ENCODE peak calls at places on chromosomes 2 and 18, in seven cellular contexts. T, J, L, M, H, X and E are unnamed samples.

GRCh38 chr2:168941297-168941696 is 40.2 kb downstream of the G6PC2 start:
- DNase-seq in X (no peak), L (no peak), T (no peak), M (no peak), H (no peak), J (no peak), E (no peak)

GRCh38 chr2:69915050-69915945 is at the start of gene MXD1:
- DNase-seq in M (no peak), X (no peak), H (no peak), L (peak), J (no peak), T (no peak), E (no peak)

GRCh38 chr18:40925071-40925541 is 1029.9 kb upstream of the PIK3C3 start:
- DNase-seq in M (no peak), J (no peak), X (no peak), H (no peak), T (no peak), L (no peak), E (no peak)

GRCh38 chr18:36066001-36066400 is 1.4 kb downstream of the RPRD1A start:
- DNase-seq in T (no peak), M (no peak), X (no peak), L (no peak), H (no peak), J (no peak), E (no peak)

GRCh38 chr2:224734949-224735348 is 18.8 kb upstream of the CCDC195 start:
- DNase-seq in H (no peak), J (no peak), T (no peak), X (no peak), M (no peak), L (no peak), E (no peak)

GRCh38 chr2:11068079-11068741 is 87.1 kb upstream of the SLC66A3 start:
- DNase-seq in M (no peak), T (no peak), H (no peak), L (no peak), J (no peak), X (no peak), E (no peak)

GRCh38 chr2:6648656-6649247 is 217.0 kb downstream of the CMPK2 start:
- DNase-seq in H (no peak), X (no peak), J (no peak), L (no peak), T (no peak), M (no peak), E (no peak)

GRCh38 chr18:77105680-77106079 is 26.9 kb downstream of the MBP start:
- DNase-seq in J (no peak), H (no peak), T (no peak), L (no peak), M (no peak), X (no peak), E (no peak)

GRCh38 chr2:186575302-186575701 is 14.6 kb upstream of the ITGAV start:
- DNase-seq in T (peak), M (no peak), L (no peak), J (no peak), X (peak), H (peak), E (peak)

GRCh38 chr18:78813898-78814297 is 165.7 kb upstream of the SALL3 start:
- DNase-seq in H (no peak), L (no peak), T (no peak), X (no peak), J (no peak), M (no peak), E (no peak)

GRCh38 chr2:20430461-20431302 is 16.2 kb upstream of the RHOB start:
- DNase-seq in X (no peak), M (no peak), H (no peak), J (no peak), L (peak), T (no peak), E (no peak)
- H3K27ac ChIP-seq in X (no peak), M (no peak), H (no peak), J (no peak), L (peak), T (no peak), E (peak)

GRCh38 chr2:17979707-17980106 is 101.2 kb downstream of the KCNS3 start:
- DNase-seq in L (no peak), M (no peak), H (peak), T (no peak), J (no peak), X (no peak), E (no peak)

GRCh38 chr2:17972991-17973390 is 94.5 kb downstream of the KCNS3 start:
- DNase-seq in M (no peak), X (no peak), L (no peak), H (no peak), T (no peak), J (no peak), E (no peak)

GRCh38 chr2:17975401-17975800 is 96.9 kb downstream of the KCNS3 start:
- DNase-seq in M (no peak), L (no peak), J (no peak), X (no peak), H (no peak), T (no peak), E (no peak)

GRCh38 chr2:17981936-17982335 is 103.5 kb downstream of the KCNS3 start:
- DNase-seq in T (no peak), J (no peak), L (no peak), H (no peak), X (no peak), M (no peak), E (no peak)

DNA sequence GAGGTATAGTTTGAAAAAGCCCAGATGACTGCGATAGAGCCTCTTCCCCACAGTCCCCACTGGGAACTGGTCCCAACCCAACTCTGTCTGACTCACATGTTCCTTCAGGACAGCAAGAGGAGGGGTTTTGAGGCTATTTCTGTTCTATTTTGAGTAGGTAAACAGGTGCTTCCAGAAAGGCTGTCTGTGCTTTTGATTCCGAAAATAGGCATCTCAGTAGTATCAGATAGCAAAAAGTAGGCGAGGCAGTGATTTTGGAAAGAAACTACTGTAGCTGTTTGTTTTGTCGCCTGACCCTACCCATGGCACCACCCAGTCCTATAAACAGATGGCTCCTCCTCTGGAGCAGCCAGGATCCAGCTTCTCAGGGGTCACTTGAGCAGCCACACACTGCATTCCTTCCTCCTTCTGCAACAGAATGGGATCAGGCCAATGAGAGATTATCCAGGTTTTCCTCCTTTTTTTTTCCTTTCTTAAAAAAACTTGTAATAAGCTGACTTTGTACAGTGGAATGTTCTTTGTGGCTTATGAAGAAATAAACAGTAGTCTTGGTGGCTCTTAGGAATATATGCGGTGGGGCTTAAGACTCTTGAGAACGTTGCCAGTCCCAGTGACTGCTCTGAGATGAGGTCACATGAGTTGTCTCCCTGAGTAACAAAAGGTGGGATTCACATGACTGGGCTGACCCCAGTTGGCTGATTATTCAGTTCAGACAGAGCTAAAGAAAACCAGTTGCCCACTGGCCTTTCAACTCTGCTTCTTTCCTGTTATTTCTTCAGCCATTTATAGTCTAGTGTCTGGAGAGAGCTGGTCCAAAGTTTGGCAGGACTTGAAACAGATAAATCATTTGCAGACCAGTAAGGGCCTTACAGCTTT is 98.6 kb downstream of the KCNS3 start:
- DNase-seq in X (no peak), T (peak), L (peak), M (no peak), J (no peak), H (peak), E (peak)
- H3K27ac ChIP-seq in X (no peak), T (peak), L (peak), M (no peak), J (peak), H (peak), E (peak)

GRCh38 chr2:164842624-164842966 is 972 bp upstream of the COBLL1 start:
- DNase-seq in L (no peak), J (no peak), M (no peak), H (no peak), T (no peak), X (no peak), E (no peak)

GRCh38 chr2:164839914-164840457 is 1.6 kb downstream of the COBLL1 start:
- DNase-seq in J (no peak), X (no peak), H (no peak), M (no peak), L (no peak), T (no peak), E (no peak)

GRCh38 chr2:164841719-164842623 is at the start of gene COBLL1:
- DNase-seq in J (peak), H (no peak), L (peak), T (peak), M (peak), X (peak), E (peak)

GRCh38 chr2:164840930-164841718 is 499 bp downstream of the COBLL1 start:
- DNase-seq in M (peak), H (no peak), L (peak), J (peak), X (peak), T (peak), E (peak)

DNA sequence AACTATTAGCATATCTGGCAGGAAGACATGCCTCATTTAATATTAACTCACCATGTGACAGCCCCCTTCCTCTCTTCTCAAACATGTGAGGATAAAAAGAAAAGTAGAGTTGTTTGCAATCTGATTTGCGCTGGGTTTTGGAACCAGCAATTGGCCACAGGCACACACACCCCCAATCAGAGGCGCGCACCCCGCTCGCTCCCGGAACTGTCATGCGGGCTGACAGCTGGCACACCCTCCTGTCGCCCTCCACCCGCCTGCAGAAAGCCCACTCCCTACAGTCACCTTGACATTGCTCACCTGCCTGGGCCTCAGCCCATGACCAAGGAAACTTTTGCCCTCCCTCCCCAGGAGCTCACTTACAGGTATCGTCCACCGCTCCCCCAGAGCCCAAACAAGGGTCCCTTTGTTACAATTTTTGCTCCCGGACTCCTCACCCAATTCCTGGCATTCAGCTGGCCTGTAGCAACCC is 1.1 kb downstream of the COBLL1 start:
- DNase-seq in H (no peak), X (no peak), L (peak), T (peak), M (no peak), J (peak), E (peak)
- H3K27ac ChIP-seq in H (no peak), X (peak), L (peak), T (peak), M (no peak), J (peak), E (peak)

GRCh38 chr18:12399231-12399630 is 8.5 kb upstream of the PRELID3A start:
- DNase-seq in X (no peak), T (no peak), M (no peak), H (no peak), L (no peak), J (no peak), E (no peak)
- H3K27ac ChIP-seq in X (no peak), T (no peak), M (no peak), H (no peak), L (no peak), J (no peak), E (no peak)

GRCh38 chr2:9693138-9693520 is 62.3 kb upstream of the YWHAQ start:
- DNase-seq in M (no peak), L (no peak), T (no peak), H (no peak), X (no peak), J (no peak), E (peak)
- H3K27ac ChIP-seq in M (no peak), L (peak), T (no peak), H (no peak), X (no peak), J (no peak), E (peak)

DNA sequence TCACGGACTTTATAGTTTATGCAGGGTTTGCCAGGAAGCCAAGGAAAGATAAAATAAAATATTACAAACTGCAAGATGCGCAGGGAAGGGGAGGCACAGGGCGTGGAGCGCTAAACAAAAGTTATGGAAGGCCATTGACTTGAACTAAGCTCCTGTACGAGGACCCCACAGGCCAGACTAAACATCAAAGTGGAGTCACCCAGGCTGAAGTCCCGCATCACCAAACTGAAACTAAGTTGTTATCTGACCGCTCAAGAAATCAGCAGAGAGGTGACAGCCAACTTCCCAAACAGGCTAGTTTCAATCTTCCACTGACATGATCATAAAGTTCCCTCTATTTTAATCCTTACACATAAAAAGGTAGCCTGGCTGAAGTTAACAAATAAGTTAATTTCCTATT is 90.5 kb upstream of the YWHAQ start:
- DNase-seq in T (no peak), J (no peak), L (no peak), M (no peak), X (no peak), H (no peak), E (no peak)
- H3K27ac ChIP-seq in T (no peak), J (no peak), L (no peak), M (no peak), X (no peak), H (no peak), E (no peak)

GRCh38 chr18:24209558-24209957 is 70.7 kb downstream of the CABYR start:
- DNase-seq in X (peak), J (no peak), H (no peak), T (no peak), L (no peak), M (no peak), E (no peak)
- H3K27ac ChIP-seq in X (peak), J (no peak), H (no peak), T (no peak), L (no peak), M (no peak), E (no peak)

DNA sequence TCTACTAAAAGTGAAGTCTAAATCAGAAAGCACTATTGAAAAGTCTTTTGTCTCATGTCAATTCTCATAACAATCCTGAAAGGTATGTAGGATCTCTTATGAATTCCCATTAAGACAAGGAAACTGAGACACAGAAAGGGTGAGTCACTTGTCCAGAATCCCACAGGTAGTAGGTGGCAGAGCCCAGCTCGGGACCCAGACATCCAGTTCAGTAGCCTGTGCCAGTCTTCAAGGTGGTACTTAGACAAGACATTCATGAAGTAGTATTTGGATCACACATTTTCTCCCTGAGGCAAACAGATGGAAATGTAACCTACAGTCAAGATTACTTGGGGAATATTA is 14.8 kb upstream of the PARD3B start:
- DNase-seq in H (no peak), L (no peak), M (no peak), X (no peak), T (no peak), J (no peak), E (no peak)
- H3K27ac ChIP-seq in H (no peak), L (peak), M (no peak), X (no peak), T (no peak), J (no peak), E (no peak)

GRCh38 chr18:48136544-48137353 is 206.3 kb upstream of the SMAD2 start:
- DNase-seq in H (no peak), M (no peak), T (no peak), L (peak), X (no peak), J (no peak), E (no peak)
- H3K27ac ChIP-seq in H (no peak), M (no peak), T (no peak), L (peak), X (peak), J (peak), E (no peak)